ENCODE peak calls at places on chromosomes 2 and 18, in nine cellular contexts. L is psoas muscle; O is lung; Y is brain microvascular endothelial cell; I is cardiac muscle cell; T is CD4-positive, alpha-beta T cell; B is SJSA1; W is stomach; P is MM.1S. G is an unnamed sample.

GRCh38 chr2:226692521-226693126 is 107.0 kb downstream of the IRS1 start:
- DNase-seq in I (no peak), L (no peak), T (no peak), W (no peak), P (no peak), O (no peak), Y (no peak), B (no peak), G (no peak)

GRCh38 chr2:17636989-17637906 is 96.8 kb downstream of the VSNL1 start:
- DNase-seq in W (no peak), O (no peak), Y (no peak), I (peak), P (no peak), B (no peak), T (no peak), L (no peak), G (no peak)

GRCh38 chr18:79685281-79685680 is 5.7 kb downstream of the CTDP1 start:
- DNase-seq in B (no peak), T (no peak), P (no peak), W (no peak), O (no peak), I (no peak), Y (no peak), L (no peak), G (no peak)

GRCh38 chr2:140604096-140604495 is 1526.7 kb downstream of the LRP1B start:
- DNase-seq in L (no peak), O (no peak), P (no peak), I (no peak), T (no peak), B (no peak), Y (peak), W (no peak), G (no peak)

GRCh38 chr2:159968282-159968900 is 94.0 kb downstream of the PLA2R1 start:
- DNase-seq in L (no peak), Y (peak), O (no peak), W (no peak), P (peak), T (no peak), I (peak), B (peak), G (peak)

GRCh38 chr2:94986392-94986963 is 39.0 kb upstream of the MAL start:
- DNase-seq in Y (peak), I (peak), P (peak), T (peak), L (no peak), O (peak), B (no peak), W (peak), G (peak)

GRCh38 chr18:5892772-5893431 is 2.4 kb downstream of the TMEM200C start:
- DNase-seq in B (no peak), O (no peak), L (no peak), I (no peak), P (no peak), Y (no peak), W (no peak), T (no peak), G (no peak)

GRCh38 chr2:21821697-21822227 is 698.0 kb downstream of the TDRD15 start:
- DNase-seq in O (no peak), I (no peak), W (no peak), T (no peak), P (no peak), L (no peak), Y (no peak), B (no peak), G (no peak)

GRCh38 chr2:169523681-169524080 is 14.2 kb downstream of the KLHL41 start:
- DNase-seq in I (no peak), L (no peak), O (no peak), Y (no peak), P (no peak), T (no peak), B (no peak), W (no peak), G (no peak)

GRCh38 chr2:110919738-110920137 is 187.4 kb downstream of the ACOXL start:
- DNase-seq in P (no peak), I (no peak), Y (no peak), B (no peak), W (no peak), O (no peak), T (no peak), L (no peak), G (no peak)

GRCh38 chr18:23126352-23127056 is 8.8 kb upstream of the CABLES1 start:
- DNase-seq in I (no peak), P (no peak), L (no peak), O (no peak), T (no peak), W (no peak), B (no peak), Y (no peak), G (no peak)

GRCh38 chr2:223047260-223047761 is 4.7 kb upstream of the KCNE4 start:
- DNase-seq in W (no peak), Y (peak), T (no peak), L (peak), P (no peak), I (peak), B (peak), O (no peak), G (no peak)

GRCh38 chr2:197514754-197515153 is 1.1 kb upstream of the MOB4 start:
- DNase-seq in Y (no peak), P (no peak), W (no peak), T (no peak), I (peak), L (no peak), B (no peak), O (no peak), G (no peak)

GRCh38 chr2:55761526-55761925 is 67.9 kb upstream of the PNPT1 start:
- DNase-seq in Y (no peak), L (no peak), I (no peak), P (no peak), W (no peak), O (no peak), T (no peak), B (no peak), G (no peak)

GRCh38 chr2:170157025-170157684 is 20.8 kb upstream of the MYO3B start:
- DNase-seq in B (peak), I (no peak), P (no peak), O (no peak), W (no peak), L (no peak), T (no peak), Y (peak), G (no peak)

GRCh38 chr2:103119352-103119751 is 357.5 kb downstream of the TMEM182 start:
- DNase-seq in O (no peak), I (no peak), B (no peak), T (no peak), Y (no peak), L (no peak), P (no peak), W (no peak), G (no peak)

DNA sequence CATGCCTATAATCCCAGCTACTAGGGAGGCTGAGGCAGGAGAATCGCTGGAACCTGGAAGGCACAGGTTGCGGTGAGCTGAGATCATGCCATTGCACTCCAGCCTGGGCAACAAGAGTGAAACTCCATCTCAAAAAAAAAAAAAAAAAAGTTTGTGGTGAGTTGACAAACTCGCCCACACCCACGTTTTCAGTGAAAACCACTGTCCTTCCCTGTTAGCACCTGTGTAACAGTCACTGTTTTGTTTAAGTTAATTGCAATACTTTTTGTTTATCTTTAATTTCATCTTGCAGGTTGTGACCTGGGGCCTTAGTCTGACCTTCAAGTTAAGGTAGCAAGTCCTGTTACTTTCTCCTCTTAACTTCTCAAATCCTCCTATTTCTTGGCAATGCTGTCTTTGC is 65.5 kb upstream of the SKOR2 start:
- DNase-seq in B (no peak), Y (no peak), W (no peak), I (no peak), O (no peak), L (no peak), P (peak), T (no peak), G (no peak)
- H3K27ac ChIP-seq in B (no peak), Y (no peak), W (no peak), I (no peak), O (no peak), L (no peak), P (no peak), T (no peak), G (no peak)

DNA sequence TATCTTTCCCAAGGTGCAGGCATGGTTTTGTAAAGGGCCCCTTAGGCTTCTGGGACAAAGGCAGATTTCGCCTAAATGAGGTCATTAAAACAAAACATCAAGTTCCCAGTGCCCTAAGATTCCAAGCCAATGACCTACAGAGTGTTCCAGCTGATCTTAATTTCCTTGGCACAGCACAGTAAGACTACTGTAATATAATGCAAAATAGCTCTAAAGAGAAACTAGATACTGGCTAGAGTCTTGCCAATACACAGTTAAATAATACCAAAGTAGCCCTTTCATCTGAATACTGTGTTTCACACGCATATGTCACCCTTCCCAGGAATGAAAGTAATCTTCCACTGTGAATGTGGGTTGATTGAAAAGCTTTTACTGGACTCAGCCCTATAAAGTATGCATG is 14.7 kb downstream of the GRB14 start:
- DNase-seq in B (no peak), I (no peak), Y (peak), L (no peak), T (no peak), W (no peak), P (no peak), O (no peak), G (no peak)
- H3K27ac ChIP-seq in B (no peak), I (peak), Y (no peak), L (no peak), T (no peak), W (no peak), P (no peak), O (no peak), G (no peak)

GRCh38 chr2:190849774-190850173 is 30.8 kb upstream of the GLS start:
- DNase-seq in B (no peak), O (no peak), T (no peak), Y (peak), L (peak), I (no peak), W (no peak), P (no peak), G (no peak)
- H3K27ac ChIP-seq in B (no peak), O (no peak), T (no peak), Y (no peak), L (no peak), I (no peak), W (no peak), P (no peak), G (no peak)

GRCh38 chr2:217845251-217845650 is 157.5 kb downstream of the TNS1 start:
- DNase-seq in B (no peak), T (no peak), O (no peak), I (no peak), Y (no peak), P (no peak), L (no peak), W (no peak), G (no peak)

GRCh38 chr2:217847552-217848350 is 155.0 kb downstream of the TNS1 start:
- DNase-seq in P (no peak), Y (no peak), O (no peak), I (no peak), L (no peak), B (no peak), T (no peak), W (no peak), G (no peak)

GRCh38 chr2:217847106-217847505 is 155.7 kb downstream of the TNS1 start:
- DNase-seq in B (no peak), Y (no peak), L (no peak), I (no peak), O (no peak), P (no peak), W (no peak), T (no peak), G (no peak)

GRCh38 chr2:217844696-217845095 is 158.1 kb downstream of the TNS1 start:
- DNase-seq in Y (no peak), L (no peak), I (no peak), W (no peak), O (no peak), T (no peak), B (no peak), P (no peak), G (no peak)

DNA sequence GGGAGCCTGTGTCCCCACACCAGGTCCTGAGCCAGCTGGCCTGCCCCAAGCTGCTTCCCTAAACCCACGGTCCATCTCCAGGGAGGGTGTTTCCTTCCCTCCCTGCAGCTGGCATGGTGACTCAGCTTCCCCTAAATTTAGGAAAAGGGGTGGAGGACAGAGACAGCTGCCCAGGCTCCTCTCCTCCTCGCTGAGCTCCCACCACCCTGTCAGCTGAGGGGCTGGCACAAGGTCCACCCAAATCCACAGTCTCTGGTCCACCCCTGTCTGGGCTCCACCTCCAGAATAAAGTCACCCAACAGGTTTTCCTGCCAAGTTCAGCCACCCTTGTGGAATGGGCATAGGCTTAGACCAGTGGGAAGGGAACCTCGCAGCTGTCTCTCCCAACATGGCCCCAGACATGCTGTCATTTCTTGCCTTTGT is 156.5 kb downstream of the TNS1 start:
- DNase-seq in W (peak), I (no peak), L (peak), T (no peak), O (no peak), B (no peak), Y (no peak), P (no peak), G (no peak)
- H3K27ac ChIP-seq in W (peak), I (no peak), L (peak), T (no peak), O (peak), B (no peak), Y (no peak), P (no peak), G (no peak)

GRCh38 chr2:239326831-239327535 is 73.8 kb downstream of the HDAC4 start:
- DNase-seq in Y (no peak), L (peak), I (no peak), W (no peak), P (peak), B (no peak), O (no peak), T (peak), G (no peak)
- H3K27ac ChIP-seq in Y (no peak), L (peak), I (no peak), W (peak), P (peak), B (no peak), O (no peak), T (peak), G (peak)

GRCh38 chr2:25539141-25539540 is 134.2 kb downstream of the DTNB start:
- DNase-seq in L (no peak), Y (no peak), W (no peak), I (no peak), B (no peak), O (no peak), T (no peak), P (no peak), G (no peak)

GRCh38 chr2:25541378-25541777 is 132.0 kb downstream of the DTNB start:
- DNase-seq in I (no peak), Y (no peak), B (no peak), L (no peak), P (no peak), W (no peak), O (no peak), T (no peak), G (no peak)

GRCh38 chr2:25534455-25534854 is 138.9 kb downstream of the DTNB start:
- DNase-seq in Y (no peak), B (no peak), I (no peak), W (no peak), T (no peak), O (no peak), P (no peak), L (no peak), G (no peak)

GRCh38 chr2:25537526-25537925 is 135.9 kb downstream of the DTNB start:
- DNase-seq in Y (no peak), I (no peak), W (no peak), L (no peak), O (no peak), B (no peak), T (no peak), P (no peak), G (no peak)
- H3K27ac ChIP-seq in Y (no peak), I (no peak), W (no peak), L (no peak), O (no peak), B (no peak), T (no peak), P (no peak), G (no peak)

GRCh38 chr2:82790277-82791021 is 1668.6 kb downstream of the SUCLG1 start:
- DNase-seq in P (no peak), W (no peak), O (no peak), I (no peak), Y (peak), B (peak), L (no peak), T (no peak), G (no peak)

GRCh38 chr2:82792316-82792715 is 1666.8 kb downstream of the SUCLG1 start:
- DNase-seq in O (no peak), W (no peak), P (no peak), T (no peak), B (no peak), L (no peak), I (no peak), Y (no peak), G (no peak)

GRCh38 chr2:82795446-82795845 is 1663.6 kb downstream of the SUCLG1 start:
- DNase-seq in O (no peak), L (no peak), Y (peak), I (no peak), T (no peak), B (peak), W (no peak), P (no peak), G (no peak)

DNA sequence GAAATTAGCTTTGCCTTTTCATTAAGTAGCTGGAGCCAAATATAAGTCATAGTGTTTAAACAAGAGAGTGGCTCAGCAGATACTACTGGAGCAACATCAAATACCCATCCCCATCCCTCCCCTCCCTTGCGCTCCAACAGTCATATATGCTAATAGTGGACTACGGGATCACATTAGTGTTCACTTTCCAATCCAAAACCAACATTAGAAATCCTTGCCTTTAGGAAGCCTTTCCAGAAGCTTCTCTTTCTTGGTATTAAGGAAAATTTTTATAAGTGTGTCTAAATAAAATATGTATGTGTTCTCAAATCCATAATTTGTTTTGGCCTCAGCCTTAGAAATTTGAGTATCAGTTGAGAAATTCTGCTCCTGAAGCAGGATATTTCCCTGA is 1669.2 kb downstream of the SUCLG1 start:
- DNase-seq in Y (peak), B (no peak), P (no peak), I (no peak), L (no peak), W (no peak), O (no peak), T (no peak), G (no peak)
- H3K27ac ChIP-seq in Y (no peak), B (peak), P (no peak), I (no peak), L (no peak), W (no peak), O (no peak), T (no peak), G (no peak)

GRCh38 chr2:152359573-152360363 is 24.8 kb downstream of the FMNL2 start:
- DNase-seq in W (no peak), B (peak), L (no peak), P (no peak), Y (no peak), O (no peak), T (no peak), I (no peak), G (no peak)
- H3K27ac ChIP-seq in W (no peak), B (no peak), L (no peak), P (no peak), Y (no peak), O (no peak), T (no peak), I (no peak), G (no peak)

GRCh38 chr18:56899660-56900059 is 247.2 kb upstream of the BOD1L2 start:
- DNase-seq in T (no peak), O (no peak), P (no peak), B (no peak), I (no peak), Y (no peak), W (no peak), L (no peak), G (no peak)

GRCh38 chr18:56903686-56904085 is 243.2 kb upstream of the BOD1L2 start:
- DNase-seq in L (no peak), Y (no peak), W (no peak), P (no peak), I (no peak), T (no peak), O (no peak), B (no peak), G (no peak)

GRCh38 chr18:56902653-56903052 is 244.2 kb upstream of the BOD1L2 start:
- DNase-seq in W (no peak), Y (no peak), T (no peak), L (no peak), O (no peak), B (no peak), I (no peak), P (no peak), G (no peak)

GRCh38 chr18:56900195-56901094 is 246.4 kb upstream of the BOD1L2 start:
- DNase-seq in Y (no peak), O (no peak), W (peak), B (no peak), P (no peak), L (no peak), T (no peak), I (no peak), G (no peak)

DNA sequence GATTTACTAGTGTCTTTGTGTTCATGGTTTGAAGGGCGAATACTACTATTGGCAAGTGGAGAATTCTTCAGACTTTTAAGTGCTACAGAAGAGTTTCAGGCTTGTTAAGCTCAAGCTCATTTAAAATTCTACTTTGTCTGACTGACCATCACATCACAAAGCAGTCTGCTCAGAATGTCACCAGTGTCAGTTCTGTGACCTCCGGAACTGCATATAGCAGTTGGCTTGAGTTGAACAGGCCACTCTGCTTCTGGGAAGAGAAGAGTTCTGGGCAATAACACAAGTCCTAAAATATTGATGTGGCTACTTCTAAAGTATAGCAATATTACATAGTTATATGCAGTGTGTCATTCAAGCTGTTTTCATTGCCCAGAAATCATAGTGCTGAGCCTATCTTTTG is 245.0 kb upstream of the BOD1L2 start:
- DNase-seq in P (no peak), T (no peak), I (no peak), O (no peak), Y (no peak), W (no peak), L (no peak), B (no peak), G (no peak)
- H3K27ac ChIP-seq in P (no peak), T (no peak), I (no peak), O (no peak), Y (no peak), W (no peak), L (no peak), B (no peak), G (no peak)

G was measured in caudate nucleus.